ENCODE peak calls at places on chromosomes 11 and 22, in five cellular contexts. D is heart right ventricle, G is BJ, X is AG04450, Z is hepatocyte. Q is an unnamed sample.

GRCh38 chr11:111324277-111324720 is 26.0 kb downstream of the POU2AF3 start:
- DNase-seq in D (no peak), G (peak), X (no peak), Z (no peak), Q (no peak)

GRCh38 chr11:45803981-45804805 is 756 bp upstream of the SLC35C1 start:
- DNase-seq in D (peak), G (no peak), X (no peak), Z (peak), Q (no peak)

GRCh38 chr11:73249858-73250773 is 22.0 kb upstream of the P2RY6 start:
- DNase-seq in D (no peak), G (no peak), X (no peak), Z (no peak), Q (no peak)

GRCh38 chr22:38477515-38477914 is 9.6 kb downstream of the KDELR3 start:
- DNase-seq in D (no peak), G (no peak), X (no peak), Z (no peak), Q (no peak)

GRCh38 chr11:48002565-48002964 is 22.2 kb downstream of the PTPRJ start:
- DNase-seq in D (no peak), G (no peak), X (no peak), Z (no peak), Q (no peak)

GRCh38 chr22:37479196-37479595 is 7.0 kb downstream of the MFNG start:
- DNase-seq in D (no peak), G (no peak), X (no peak), Z (no peak), Q (no peak)

GRCh38 chr22:31943976-31944699 is at the start of gene YWHAH:
- DNase-seq in D (peak), G (peak), X (peak), Z (peak), Q (peak)

GRCh38 chr11:89660234-89660633 is 49.9 kb upstream of the TRIM77 start:
- DNase-seq in D (no peak), G (no peak), X (no peak), Z (peak), Q (no peak)

GRCh38 chr11:10771457-10771856 is 20.4 kb downstream of the CTR9 start:
- DNase-seq in D (peak), G (no peak), X (no peak), Z (no peak), Q (no peak)
- H3K4me3 ChIP-seq in D (no peak), G (no peak), X (no peak), Z (no peak), Q (no peak)

DNA sequence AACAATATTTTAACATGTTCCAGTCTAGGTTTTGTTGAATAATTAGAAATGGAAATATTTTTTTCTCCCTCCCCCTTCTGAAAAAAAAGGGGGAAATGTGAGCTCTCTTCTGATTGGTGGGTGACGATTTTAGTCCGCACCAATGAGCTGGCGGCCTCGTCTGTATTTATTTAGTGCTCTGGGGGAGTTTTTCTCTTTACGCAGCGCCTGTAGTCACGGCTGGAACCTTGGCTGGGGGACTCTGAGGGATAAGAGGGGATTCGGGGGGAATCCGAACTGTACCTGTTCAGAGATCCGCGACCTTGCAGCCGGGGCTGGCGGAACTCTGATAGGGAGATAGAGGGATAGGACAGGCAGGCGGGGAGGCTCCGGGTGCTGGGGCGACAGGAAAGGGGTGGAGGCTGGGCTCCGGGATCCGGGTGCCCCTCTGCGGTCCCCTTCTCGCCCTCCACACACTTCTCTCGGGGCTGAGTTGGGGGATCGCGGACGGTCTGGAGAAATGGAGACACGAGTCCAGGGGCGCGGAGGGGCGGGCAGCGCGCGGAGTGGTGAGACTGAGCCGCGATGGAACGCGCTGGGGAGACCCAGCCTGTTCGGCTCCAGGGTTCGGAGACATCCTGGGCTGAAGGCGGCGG is 99.7 kb upstream of the HSD17B12 start:
- DNase-seq in D (no peak), G (no peak), X (no peak), Z (no peak), Q (no peak)
- H3K4me3 ChIP-seq in D (peak), G (peak), X (peak), Z (no peak), Q (peak)

GRCh38 chr22:50300620-50301257 is 6.7 kb downstream of the PLXNB2 start:
- DNase-seq in D (no peak), G (no peak), X (no peak), Z (no peak), Q (no peak)

GRCh38 chr22:50303515-50303847 is 4.0 kb downstream of the PLXNB2 start:
- DNase-seq in D (no peak), G (no peak), X (no peak), Z (no peak), Q (no peak)

GRCh38 chr22:50301581-50301991 is 5.9 kb downstream of the PLXNB2 start:
- DNase-seq in D (no peak), G (no peak), X (no peak), Z (peak), Q (no peak)

GRCh38 chr22:50302564-50302963 is 4.9 kb downstream of the PLXNB2 start:
- DNase-seq in D (peak), G (no peak), X (no peak), Z (no peak), Q (no peak)

GRCh38 chr22:50302041-50302541 is 5.4 kb downstream of the PLXNB2 start:
- DNase-seq in D (no peak), G (no peak), X (no peak), Z (peak), Q (no peak)
- H3K4me3 ChIP-seq in D (no peak), G (no peak), X (peak), Z (no peak), Q (no peak)

GRCh38 chr22:22712666-22713365 is 68.4 kb downstream of the GGTLC2 start:
- DNase-seq in D (no peak), G (no peak), X (no peak), Z (no peak), Q (no peak)

GRCh38 chr22:22713416-22713815 is 69.0 kb downstream of the GGTLC2 start:
- DNase-seq in D (no peak), G (no peak), X (no peak), Z (no peak), Q (no peak)

GRCh38 chr22:22716136-22716535 is 71.7 kb downstream of the GGTLC2 start:
- DNase-seq in D (no peak), G (no peak), X (no peak), Z (no peak), Q (no peak)

GRCh38 chr22:22712092-22712658 is 67.8 kb downstream of the GGTLC2 start:
- DNase-seq in D (no peak), G (no peak), X (no peak), Z (no peak), Q (no peak)

DNA sequence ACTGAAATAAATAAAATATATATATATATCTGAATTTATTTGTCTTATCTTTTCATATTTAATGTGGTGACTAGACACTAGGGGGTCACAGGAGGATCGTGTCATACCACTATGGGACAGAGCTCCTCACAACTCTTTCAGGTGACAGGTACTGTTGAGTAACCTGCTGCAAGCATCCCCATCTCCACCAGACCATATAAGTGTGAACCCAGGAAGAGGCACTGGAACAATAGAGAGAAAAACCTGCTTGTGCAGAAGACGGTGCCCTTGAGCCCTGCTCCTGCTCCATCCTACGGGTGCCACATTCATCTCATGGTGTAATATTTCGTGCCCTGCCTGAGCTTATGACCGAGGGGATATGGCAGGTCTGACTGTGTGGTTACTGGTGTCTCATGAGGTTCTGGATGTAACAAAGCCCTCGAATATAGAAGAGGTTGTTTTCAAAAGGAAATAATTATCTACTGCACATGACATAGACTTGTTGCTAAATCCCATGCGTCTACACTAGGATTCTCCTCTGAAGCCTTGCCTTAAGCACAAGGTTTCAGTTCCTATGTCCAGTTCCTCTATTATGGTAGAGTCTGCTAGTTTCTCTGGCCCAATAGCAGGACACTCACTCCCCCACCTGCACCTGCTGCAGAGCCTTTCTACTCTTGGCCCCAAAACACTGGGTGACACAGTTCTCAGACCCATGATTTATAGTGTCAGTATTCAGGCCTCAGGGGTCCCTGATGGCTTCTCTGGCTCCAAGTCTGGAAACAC is 70.4 kb downstream of the GGTLC2 start:
- DNase-seq in D (no peak), G (no peak), X (no peak), Z (no peak), Q (no peak)
- H3K4me3 ChIP-seq in D (no peak), G (no peak), X (no peak), Z (no peak), Q (no peak)

GRCh38 chr11:64851831-64852337 is 7.4 kb upstream of the CDC42BPG start:
- DNase-seq in D (no peak), G (no peak), X (no peak), Z (no peak), Q (no peak)
- H3K4me3 ChIP-seq in D (no peak), G (no peak), X (no peak), Z (no peak), Q (no peak)

GRCh38 chr11:95725169-95725568 is 64.4 kb downstream of the FAM76B start:
- DNase-seq in D (no peak), G (no peak), X (no peak), Z (no peak), Q (no peak)

GRCh38 chr11:95732930-95733602 is 56.5 kb downstream of the FAM76B start:
- DNase-seq in D (no peak), G (no peak), X (no peak), Z (no peak), Q (no peak)

GRCh38 chr11:95727630-95728029 is 62.0 kb downstream of the FAM76B start:
- DNase-seq in D (no peak), G (no peak), X (no peak), Z (no peak), Q (no peak)

GRCh38 chr11:95729462-95729861 is 60.1 kb downstream of the FAM76B start:
- DNase-seq in D (no peak), G (no peak), X (no peak), Z (no peak), Q (no peak)

DNA sequence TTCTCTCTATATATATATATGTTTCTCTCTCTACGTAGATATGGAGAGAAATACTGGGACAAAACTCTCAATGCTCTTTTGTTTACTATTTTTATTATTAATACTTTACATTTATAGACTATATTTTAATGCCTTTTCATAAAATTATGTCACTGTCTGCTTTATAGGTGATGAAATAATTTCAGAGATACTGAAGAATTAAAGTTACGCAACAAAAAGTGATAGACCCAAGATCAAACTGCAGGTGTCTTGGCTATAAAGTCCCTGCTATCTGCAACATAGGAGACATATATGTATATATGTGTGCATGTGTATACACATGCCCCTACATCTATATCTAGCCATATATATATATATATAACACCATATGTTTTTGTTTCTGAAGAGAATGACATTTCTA is 60.8 kb downstream of the FAM76B start:
- DNase-seq in D (no peak), G (no peak), X (no peak), Z (no peak), Q (no peak)
- H3K4me3 ChIP-seq in D (no peak), G (no peak), X (no peak), Z (no peak), Q (no peak)